ENCODE peak calls at places on chromosomes 13 and 19, in seven cellular contexts. Y is thyroid gland, V is PC-3, C is GM12865, A is DND-41, S is colonic mucosa, G is mucosa of descending colon. L is an unnamed sample.

GRCh38 chr13:32902898-32903297 is 113.3 kb upstream of the KL start:
- DNase-seq in Y (peak; percentile 12), V (no peak), C (no peak), A (no peak), S (peak; percentile 59), G (peak; percentile 71), L (no peak)

GRCh38 chr13:34372581-34372980 is 554.6 kb downstream of the RFC3 start:
- DNase-seq in Y (no peak), V (peak; percentile 36), C (peak; percentile 12), A (no peak), S (no peak), G (no peak), L (no peak)

GRCh38 chr19:7069042-7069903 is at the start of gene ZNF557:
- DNase-seq in Y (peak; percentile 99), V (peak; percentile 98), C (peak; percentile 99), A (peak; percentile 98), S (peak; percentile 99), G (peak; percentile 100), L (peak; percentile 96)

GRCh38 chr13:20553309-20553708 is 13.6 kb upstream of the IFT88 start:
- DNase-seq in Y (no peak), V (no peak), C (no peak), A (no peak), S (no peak), G (no peak), L (no peak)

GRCh38 chr19:48635263-48635965 is 1.8 kb downstream of the DBP start:
- DNase-seq in Y (peak; percentile 73), V (peak; percentile 54), C (peak; percentile 82), A (peak; percentile 77), S (peak; percentile 80), G (peak; percentile 86), L (peak; percentile 66)

GRCh38 chr13:106906431-106906996 is 338.6 kb upstream of the ARGLU1 start:
- DNase-seq in Y (no peak), V (no peak), C (no peak), A (no peak), S (no peak), G (no peak), L (no peak)

GRCh38 chr13:65260938-65261880 is 1968.9 kb downstream of the PCDH9 start:
- DNase-seq in Y (no peak), V (no peak), C (no peak), A (no peak), S (no peak), G (no peak), L (no peak)

GRCh38 chr13:41053384-41053826 is 7.9 kb upstream of the WBP4 start:
- DNase-seq in Y (no peak), V (peak; percentile 48), C (peak; percentile 73), A (no peak), S (peak; percentile 29), G (no peak), L (no peak)

GRCh38 chr19:5246554-5247155 is 94.0 kb downstream of the PTPRS start:
- DNase-seq in Y (no peak), V (no peak), C (no peak), A (no peak), S (no peak), G (no peak), L (no peak)

GRCh38 chr13:100987993-100988392 is 313.4 kb upstream of the TMTC4 start:
- DNase-seq in Y (no peak), V (peak; percentile 27), C (no peak), A (no peak), S (no peak), G (no peak), L (no peak)

GRCh38 chr19:29675650-29676186 is 10.5 kb downstream of the PLEKHF1 start:
- DNase-seq in Y (no peak), V (no peak), C (no peak), A (no peak), S (no peak), G (no peak), L (no peak)

GRCh38 chr13:42600943-42601342 is 27.0 kb downstream of the TNFSF11 start:
- DNase-seq in Y (no peak), V (peak; percentile 45), C (no peak), A (no peak), S (no peak), G (no peak), L (no peak)

GRCh38 chr19:15115080-15115479 is 7.9 kb downstream of the SYDE1 start:
- DNase-seq in Y (peak; percentile 30), V (no peak), C (no peak), A (no peak), S (peak; percentile 53), G (no peak), L (no peak)

GRCh38 chr19:35717665-35718344 is at the start of gene KMT2B:
- DNase-seq in Y (no peak), V (peak; percentile 89), C (peak; percentile 98), A (no peak), S (no peak), G (no peak), L (peak; percentile 99)

GRCh38 chr13:40221460-40222201 is 444.8 kb downstream of the FOXO1 start:
- DNase-seq in Y (no peak), V (peak; percentile 12), C (peak; percentile 18), A (peak; percentile 6), S (no peak), G (no peak), L (no peak)

GRCh38 chr19:1672038-1672768 is 19.8 kb upstream of the TCF3 start:
- DNase-seq in Y (no peak), V (peak; percentile 47), C (peak; percentile 68), A (peak; percentile 52), S (peak; percentile 41), G (peak; percentile 61), L (peak; percentile 54)

GRCh38 chr13:78595458-78595818 is 7.9 kb downstream of the POU4F1 start:
- DNase-seq in Y (no peak), V (no peak), C (no peak), A (no peak), S (no peak), G (no peak), L (no peak)

GRCh38 chr19:5215431-5215830 is 125.2 kb downstream of the PTPRS start:
- DNase-seq in Y (no peak), V (no peak), C (no peak), A (no peak), S (no peak), G (no peak), L (no peak)

GRCh38 chr19:14530005-14530348 is 583 bp downstream of the TECR start:
- DNase-seq in Y (no peak), V (no peak), C (peak; percentile 42), A (no peak), S (peak; percentile 74), G (peak; percentile 85), L (no peak)

GRCh38 chr13:23865065-23865464 is 24.1 kb downstream of the MIPEP start:
- DNase-seq in Y (no peak), V (no peak), C (no peak), A (no peak), S (no peak), G (no peak), L (no peak)

GRCh38 chr13:99854376-99854775 is 117.2 kb downstream of the ZIC5 start:
- DNase-seq in Y (no peak), V (no peak), C (no peak), A (no peak), S (no peak), G (no peak), L (no peak)

GRCh38 chr13:113907637-113908617 is 44.1 kb upstream of the GAS6 start:
- DNase-seq in Y (no peak), V (no peak), C (no peak), A (no peak), S (peak; percentile 34), G (no peak), L (peak; percentile 31)

GRCh38 chr19:13623686-13624405 is 117.6 kb upstream of the CACNA1A start:
- DNase-seq in Y (no peak), V (no peak), C (no peak), A (no peak), S (no peak), G (no peak), L (no peak)

GRCh38 chr19:11265785-11266236 is 3.5 kb upstream of the DOCK6 start:
- DNase-seq in Y (no peak), V (peak; percentile 98), C (no peak), A (no peak), S (peak; percentile 97), G (peak; percentile 95), L (peak; percentile 90)

GRCh38 chr13:31638577-31638976 is 100.7 kb upstream of the RXFP2 start:
- DNase-seq in Y (no peak), V (peak; percentile 32), C (no peak), A (no peak), S (no peak), G (no peak), L (peak; percentile 47)

GRCh38 chr19:47357788-47358680 is 8.9 kb downstream of the DHX34 start:
- DNase-seq in Y (no peak), V (no peak), C (peak; percentile 26), A (peak; percentile 25), S (no peak), G (no peak), L (no peak)
- TF ChIP-seq CTCF in Y (no peak), V (peak; percentile 52), C (no peak), A (peak; percentile 48), S (no peak), G (no peak), L (no peak)

GRCh38 chr13:28199089-28199488 is 60.7 kb downstream of the PAN3 start:
- DNase-seq in Y (no peak), V (no peak), C (no peak), A (no peak), S (no peak), G (no peak), L (no peak)
- TF ChIP-seq CTCF in Y (no peak), V (no peak), C (no peak), A (no peak), S (no peak), G (no peak), L (no peak)

GRCh38 chr13:49828452-49828851 is 36.0 kb upstream of the KPNA3 start:
- DNase-seq in Y (no peak), V (peak; percentile 17), C (peak; percentile 13), A (no peak), S (no peak), G (no peak), L (no peak)

GRCh38 chr13:49827336-49827735 is 34.9 kb upstream of the KPNA3 start:
- DNase-seq in Y (no peak), V (no peak), C (no peak), A (no peak), S (no peak), G (no peak), L (no peak)

GRCh38 chr13:49830721-49831120 is 38.2 kb upstream of the KPNA3 start:
- DNase-seq in Y (no peak), V (no peak), C (no peak), A (no peak), S (no peak), G (no peak), L (no peak)

GRCh38 chr13:49833402-49833801 is 40.9 kb upstream of the KPNA3 start:
- DNase-seq in Y (no peak), V (no peak), C (no peak), A (no peak), S (no peak), G (no peak), L (no peak)

DNA sequence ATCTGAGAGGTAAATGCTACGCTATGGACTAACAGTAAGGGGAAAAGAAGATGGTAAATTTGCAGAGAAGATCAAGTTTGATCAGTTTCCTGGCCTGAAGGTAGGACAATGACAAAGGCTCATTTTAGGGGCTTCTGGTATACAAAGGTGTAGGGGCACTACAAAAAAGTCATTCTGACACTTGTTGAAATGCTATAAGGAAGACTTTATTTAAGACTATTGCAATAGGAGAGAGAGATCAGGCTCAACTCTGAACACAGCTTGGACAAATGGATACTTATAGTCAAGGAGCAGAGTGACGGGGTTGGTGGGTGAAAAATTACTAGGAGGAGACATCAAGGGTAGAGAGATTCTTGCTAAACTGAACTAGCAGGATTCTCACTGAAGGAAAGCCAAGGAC is 37.2 kb upstream of the KPNA3 start:
- DNase-seq in Y (no peak), V (no peak), C (no peak), A (no peak), S (no peak), G (no peak), L (no peak)
- TF ChIP-seq CTCF in Y (no peak), V (no peak), C (no peak), A (no peak), S (no peak), G (no peak), L (no peak)

GRCh38 chr19:51448745-51449093 is 9.5 kb downstream of the SIGLEC8 start:
- DNase-seq in Y (no peak), V (no peak), C (no peak), A (no peak), S (no peak), G (no peak), L (no peak)
- TF ChIP-seq CTCF in Y (no peak), V (no peak), C (no peak), A (no peak), S (no peak), G (no peak), L (no peak)